ENCODE peak calls at places on chromosomes 11 and 22, in five cellular contexts. One of them, this sample, is unnamed.
A peak's percentile ranks its signal among the peaks of the same experiment; 100 is the strongest.

GRCh38 chr22:43094085-43094484 is 4.9 kb upstream of the TTLL1 start:
- DNase-seq in colonic mucosa: peak; percentile 56
- DNase-seq in dorsolateral prefrontal cortex: no peak
- DNase-seq in heart right ventricle: peak; percentile 76
- DNase-seq in pancreas: no peak
- DNase-seq in this sample: no peak

GRCh38 chr11:11817957-11818356 is 23.8 kb upstream of the USP47 start:
- DNase-seq in heart right ventricle: no peak
- DNase-seq in colonic mucosa: no peak
- DNase-seq in pancreas: no peak
- DNase-seq in dorsolateral prefrontal cortex: no peak
- DNase-seq in this sample: no peak

GRCh38 chr11:46628961-46629360 is 11.6 kb downstream of the ATG13 start:
- DNase-seq in pancreas: no peak
- DNase-seq in dorsolateral prefrontal cortex: no peak
- DNase-seq in heart right ventricle: no peak
- DNase-seq in colonic mucosa: no peak
- DNase-seq in this sample: no peak

GRCh38 chr11:133520707-133521106 is 11.6 kb downstream of the OPCML start:
- DNase-seq in dorsolateral prefrontal cortex: no peak
- DNase-seq in heart right ventricle: no peak
- DNase-seq in colonic mucosa: no peak
- DNase-seq in pancreas: peak; percentile 45
- DNase-seq in this sample: no peak

GRCh38 chr11:111177037-111177988 is 68.2 kb upstream of the POU2AF2 start:
- DNase-seq in dorsolateral prefrontal cortex: no peak
- DNase-seq in colonic mucosa: no peak
- DNase-seq in pancreas: no peak
- DNase-seq in heart right ventricle: no peak
- DNase-seq in this sample: no peak

GRCh38 chr22:30902496-30903357 is 65.8 kb downstream of the MORC2 start:
- DNase-seq in heart right ventricle: no peak
- DNase-seq in colonic mucosa: no peak
- DNase-seq in pancreas: no peak
- DNase-seq in dorsolateral prefrontal cortex: no peak
- DNase-seq in this sample: no peak

GRCh38 chr11:30610628-30611027 is 24.5 kb upstream of the MPPED2 start:
- DNase-seq in dorsolateral prefrontal cortex: no peak
- DNase-seq in colonic mucosa: no peak
- DNase-seq in pancreas: no peak
- DNase-seq in heart right ventricle: no peak
- DNase-seq in this sample: no peak

GRCh38 chr11:73570415-73571114 is 27.3 kb downstream of the FAM168A start:
- DNase-seq in heart right ventricle: no peak
- DNase-seq in pancreas: no peak
- DNase-seq in colonic mucosa: no peak
- DNase-seq in dorsolateral prefrontal cortex: no peak
- DNase-seq in this sample: peak; percentile 82

GRCh38 chr11:44090539-44090938 is 4.9 kb upstream of the EXT2 start:
- DNase-seq in dorsolateral prefrontal cortex: no peak
- DNase-seq in pancreas: no peak
- DNase-seq in heart right ventricle: no peak
- DNase-seq in colonic mucosa: no peak
- DNase-seq in this sample: no peak

DNA sequence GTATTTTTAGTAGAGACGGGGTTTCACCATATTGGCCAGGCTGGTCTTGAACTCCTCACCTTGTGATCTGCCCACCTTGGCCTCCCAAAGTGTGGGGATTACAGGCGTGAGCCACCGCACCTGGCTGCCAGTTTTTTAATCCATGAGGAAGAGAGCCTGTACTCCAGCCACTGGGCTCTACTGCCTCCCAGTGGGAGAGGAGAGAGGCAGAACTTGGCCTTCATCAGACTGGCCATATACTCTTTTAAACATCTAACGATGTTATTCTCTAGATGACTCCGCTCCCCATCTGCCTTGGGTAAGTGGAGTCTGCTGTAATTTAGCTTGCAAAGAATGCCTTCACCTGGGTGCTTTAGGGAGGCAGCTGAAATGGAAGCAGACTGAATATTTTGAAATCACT is 34.6 kb downstream of the SLC6A5 start:
- DNase-seq in colonic mucosa: no peak
- DNase-seq in heart right ventricle: no peak
- DNase-seq in dorsolateral prefrontal cortex: no peak
- DNase-seq in pancreas: no peak
- DNase-seq in this sample: no peak
- TF ChIP-seq CTCF in colonic mucosa: no peak
- TF ChIP-seq CTCF in heart right ventricle: no peak
- TF ChIP-seq CTCF in dorsolateral prefrontal cortex: no peak
- TF ChIP-seq CTCF in pancreas: no peak
- TF ChIP-seq CTCF in this sample: no peak

GRCh38 chr11:35943761-35944502 is at the start of gene LDLRAD3:
- DNase-seq in heart right ventricle: peak; percentile 84
- DNase-seq in pancreas: peak; percentile 80
- DNase-seq in colonic mucosa: peak; percentile 75
- DNase-seq in dorsolateral prefrontal cortex: peak; percentile 70
- DNase-seq in this sample: peak; percentile 86

GRCh38 chr11:35944503-35945136 is 758 bp downstream of the LDLRAD3 start:
- DNase-seq in heart right ventricle: no peak
- DNase-seq in dorsolateral prefrontal cortex: no peak
- DNase-seq in colonic mucosa: no peak
- DNase-seq in pancreas: no peak
- DNase-seq in this sample: peak; percentile 7

GRCh38 chr11:35946766-35947165 is 2.9 kb downstream of the LDLRAD3 start:
- DNase-seq in dorsolateral prefrontal cortex: no peak
- DNase-seq in heart right ventricle: no peak
- DNase-seq in pancreas: no peak
- DNase-seq in colonic mucosa: no peak
- DNase-seq in this sample: no peak

GRCh38 chr11:35945137-35945518 is 1.3 kb downstream of the LDLRAD3 start:
- DNase-seq in colonic mucosa: no peak
- DNase-seq in pancreas: no peak
- DNase-seq in heart right ventricle: no peak
- DNase-seq in dorsolateral prefrontal cortex: no peak
- DNase-seq in this sample: no peak

GRCh38 chr11:35943294-35943693 is 568 bp upstream of the LDLRAD3 start:
- DNase-seq in dorsolateral prefrontal cortex: no peak
- DNase-seq in heart right ventricle: no peak
- DNase-seq in colonic mucosa: no peak
- DNase-seq in pancreas: no peak
- DNase-seq in this sample: no peak
- H3K4me3 ChIP-seq in dorsolateral prefrontal cortex: peak overlapping the region; percentile 55
- H3K4me3 ChIP-seq in heart right ventricle: peak overlapping the region; percentile 48
- H3K4me3 ChIP-seq in colonic mucosa: peak overlapping the region; percentile 39
- H3K4me3 ChIP-seq in pancreas: peak overlapping the region; percentile 48
- H3K4me3 ChIP-seq in this sample: peak overlapping the region; percentile 76

GRCh38 chr11:125164091-125164421 is 495 bp upstream of the PKNOX2 start:
- DNase-seq in dorsolateral prefrontal cortex: no peak
- DNase-seq in colonic mucosa: no peak
- DNase-seq in heart right ventricle: no peak
- DNase-seq in pancreas: no peak
- DNase-seq in this sample: no peak
- H3K27ac ChIP-seq in dorsolateral prefrontal cortex: peak overlapping the region; percentile 95
- H3K27ac ChIP-seq in colonic mucosa: no peak overlapping the region
- H3K27ac ChIP-seq in heart right ventricle: peak overlapping the region; percentile 86
- H3K27ac ChIP-seq in pancreas: no peak overlapping the region
- H3K27ac ChIP-seq in this sample: no peak overlapping the region

DNA sequence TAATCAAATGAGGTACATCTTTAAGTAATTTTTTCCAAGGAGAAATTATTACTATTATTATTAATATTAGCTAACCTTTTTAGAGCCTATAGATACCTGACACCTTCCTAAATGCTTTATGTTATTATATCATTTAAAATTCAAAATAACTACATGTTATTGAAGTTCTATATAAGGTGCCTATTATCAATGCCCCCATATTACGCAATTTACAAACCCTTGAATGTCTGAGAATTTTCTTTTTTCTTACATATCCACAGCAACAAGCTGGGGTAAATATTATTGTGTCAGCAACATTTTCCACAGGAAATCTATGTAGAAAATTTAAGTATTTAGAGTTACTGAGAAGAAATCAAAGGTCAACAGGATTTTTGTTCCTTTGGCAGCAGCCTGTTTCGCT is 327.3 kb downstream of the NXPE2 start:
- DNase-seq in colonic mucosa: no peak
- DNase-seq in pancreas: no peak
- DNase-seq in heart right ventricle: no peak
- DNase-seq in dorsolateral prefrontal cortex: no peak
- DNase-seq in this sample: no peak
- TF ChIP-seq CTCF in colonic mucosa: no peak
- TF ChIP-seq CTCF in pancreas: no peak
- TF ChIP-seq CTCF in heart right ventricle: no peak
- TF ChIP-seq CTCF in dorsolateral prefrontal cortex: no peak
- TF ChIP-seq CTCF in this sample: no peak

GRCh38 chr22:50327711-50328019 is 853 bp upstream of the DENND6B start:
- DNase-seq in colonic mucosa: no peak
- DNase-seq in heart right ventricle: no peak
- DNase-seq in pancreas: no peak
- DNase-seq in dorsolateral prefrontal cortex: no peak
- DNase-seq in this sample: no peak

GRCh38 chr22:50323900-50324299 is 2.9 kb downstream of the DENND6B start:
- DNase-seq in dorsolateral prefrontal cortex: no peak
- DNase-seq in pancreas: no peak
- DNase-seq in heart right ventricle: no peak
- DNase-seq in colonic mucosa: no peak
- DNase-seq in this sample: no peak

GRCh38 chr22:50326225-50326958 is 420 bp downstream of the DENND6B start:
- DNase-seq in colonic mucosa: no peak
- DNase-seq in heart right ventricle: no peak
- DNase-seq in pancreas: no peak
- DNase-seq in dorsolateral prefrontal cortex: no peak
- DNase-seq in this sample: no peak

GRCh38 chr22:50326959-50327710 is at the start of gene DENND6B:
- DNase-seq in dorsolateral prefrontal cortex: peak; percentile 81
- DNase-seq in pancreas: peak; percentile 85
- DNase-seq in heart right ventricle: peak; percentile 85
- DNase-seq in colonic mucosa: peak; percentile 80
- DNase-seq in this sample: peak; percentile 32

DNA sequence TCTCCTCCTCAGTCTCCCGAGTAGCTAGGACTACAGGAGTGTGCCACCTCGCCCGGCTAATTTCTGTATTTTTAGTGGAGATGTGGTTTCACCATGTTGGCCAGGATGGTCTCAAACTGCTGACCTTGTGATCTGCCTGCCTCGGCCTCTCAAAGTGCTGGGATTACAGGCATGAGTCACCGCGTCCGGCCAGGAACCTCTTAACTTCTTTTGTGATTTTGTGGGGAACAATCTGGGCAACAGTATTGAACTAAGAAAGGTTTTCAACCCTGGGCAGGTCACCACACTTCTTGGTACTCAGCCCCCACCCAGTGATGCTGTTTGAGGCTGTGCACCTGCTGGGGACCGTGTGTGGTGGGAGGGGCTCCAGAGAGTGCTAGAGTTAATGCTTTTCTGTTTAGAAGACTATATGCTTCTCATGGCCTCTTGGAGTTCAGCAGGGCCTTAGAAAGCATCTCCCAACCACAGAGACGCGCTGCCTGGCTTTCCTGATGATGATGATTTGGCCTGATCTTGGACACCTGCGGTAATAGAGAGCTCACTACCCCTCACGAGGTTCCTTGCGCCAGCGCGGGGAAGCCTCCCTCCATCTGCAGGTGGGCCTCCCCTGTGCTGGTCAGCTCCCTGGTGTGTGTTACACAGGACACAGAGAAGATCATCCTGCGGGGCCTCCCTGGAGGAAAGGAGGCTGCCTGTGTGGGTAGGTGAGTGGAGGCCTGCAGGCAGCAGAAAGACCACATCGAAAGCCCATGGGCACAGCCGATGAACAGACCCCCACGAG is 1.2 kb downstream of the DENND6B start:
- DNase-seq in dorsolateral prefrontal cortex: no peak
- DNase-seq in pancreas: no peak
- DNase-seq in heart right ventricle: no peak
- DNase-seq in colonic mucosa: no peak
- DNase-seq in this sample: no peak
- H3K4me3 ChIP-seq in dorsolateral prefrontal cortex: peak overlapping the region; percentile 71
- H3K4me3 ChIP-seq in pancreas: no peak overlapping the region
- H3K4me3 ChIP-seq in heart right ventricle: no peak overlapping the region
- H3K4me3 ChIP-seq in colonic mucosa: no peak overlapping the region
- H3K4me3 ChIP-seq in this sample: peak overlapping the region; percentile 59